ENCODE peak calls at places on chromosome 12, in eight cellular contexts. One of them, this sample, is unnamed.

GRCh38 chr12:16844875-16845274 is 238.9 kb upstream of the LMO3 start:
- DNase-seq in MM.1S: no peak
- DNase-seq in AG04450: no peak
- DNase-seq in neural crest cell: no peak
- DNase-seq in A549: peak
- DNase-seq in kidney: no peak
- DNase-seq in endothelial cell of umbilical vein: no peak
- DNase-seq in left ventricle myocardium inferior: no peak
- DNase-seq in this sample: no peak

GRCh38 chr12:25263594-25263993 is 12.9 kb upstream of the KRAS start:
- DNase-seq in neural crest cell: no peak
- DNase-seq in MM.1S: no peak
- DNase-seq in A549: no peak
- DNase-seq in AG04450: no peak
- DNase-seq in endothelial cell of umbilical vein: no peak
- DNase-seq in kidney: no peak
- DNase-seq in left ventricle myocardium inferior: no peak
- DNase-seq in this sample: no peak

GRCh38 chr12:2294651-2295475 is 242.1 kb downstream of the CACNA1C start:
- DNase-seq in neural crest cell: no peak
- DNase-seq in endothelial cell of umbilical vein: no peak
- DNase-seq in left ventricle myocardium inferior: no peak
- DNase-seq in MM.1S: no peak
- DNase-seq in A549: no peak
- DNase-seq in kidney: no peak
- DNase-seq in AG04450: no peak
- DNase-seq in this sample: no peak

GRCh38 chr12:130633771-130634170 is 82.3 kb downstream of the RIMBP2 start:
- DNase-seq in neural crest cell: peak
- DNase-seq in AG04450: no peak
- DNase-seq in left ventricle myocardium inferior: no peak
- DNase-seq in endothelial cell of umbilical vein: no peak
- DNase-seq in MM.1S: no peak
- DNase-seq in kidney: peak
- DNase-seq in A549: no peak
- DNase-seq in this sample: no peak

GRCh38 chr12:20403230-20403629 is 34.9 kb downstream of the PDE3A start:
- DNase-seq in endothelial cell of umbilical vein: no peak
- DNase-seq in MM.1S: no peak
- DNase-seq in kidney: no peak
- DNase-seq in left ventricle myocardium inferior: no peak
- DNase-seq in AG04450: no peak
- DNase-seq in neural crest cell: no peak
- DNase-seq in A549: no peak
- DNase-seq in this sample: no peak

GRCh38 chr12:121175383-121176119 is 34.4 kb upstream of the P2RX4 start:
- DNase-seq in kidney: no peak
- DNase-seq in AG04450: no peak
- DNase-seq in MM.1S: no peak
- DNase-seq in left ventricle myocardium inferior: no peak
- DNase-seq in A549: no peak
- DNase-seq in neural crest cell: no peak
- DNase-seq in endothelial cell of umbilical vein: no peak
- DNase-seq in this sample: peak

GRCh38 chr12:108803428-108804105 is 53.8 kb downstream of the SSH1 start:
- DNase-seq in neural crest cell: peak
- DNase-seq in kidney: no peak
- DNase-seq in MM.1S: peak
- DNase-seq in endothelial cell of umbilical vein: peak
- DNase-seq in left ventricle myocardium inferior: peak
- DNase-seq in A549: peak
- DNase-seq in AG04450: peak
- DNase-seq in this sample: peak

GRCh38 chr12:98373019-98373554 is 142.3 kb upstream of the TMPO start:
- DNase-seq in MM.1S: peak
- DNase-seq in A549: peak
- DNase-seq in AG04450: no peak
- DNase-seq in left ventricle myocardium inferior: no peak
- DNase-seq in neural crest cell: peak
- DNase-seq in endothelial cell of umbilical vein: peak
- DNase-seq in kidney: no peak
- DNase-seq in this sample: peak

GRCh38 chr12:122064780-122065588 is 13.6 kb upstream of the MLXIP start:
- DNase-seq in A549: peak
- DNase-seq in left ventricle myocardium inferior: peak
- DNase-seq in MM.1S: no peak
- DNase-seq in endothelial cell of umbilical vein: peak
- DNase-seq in AG04450: no peak
- DNase-seq in neural crest cell: peak
- DNase-seq in kidney: peak
- DNase-seq in this sample: no peak

GRCh38 chr12:58491296-58491695 is 429.0 kb downstream of the LRIG3 start:
- DNase-seq in kidney: no peak
- DNase-seq in A549: no peak
- DNase-seq in left ventricle myocardium inferior: no peak
- DNase-seq in AG04450: peak
- DNase-seq in MM.1S: no peak
- DNase-seq in endothelial cell of umbilical vein: no peak
- DNase-seq in neural crest cell: no peak
- DNase-seq in this sample: no peak

GRCh38 chr12:13152281-13152680 is 44.2 kb upstream of the EMP1 start:
- DNase-seq in neural crest cell: no peak
- DNase-seq in left ventricle myocardium inferior: peak
- DNase-seq in kidney: no peak
- DNase-seq in A549: no peak
- DNase-seq in MM.1S: no peak
- DNase-seq in AG04450: no peak
- DNase-seq in endothelial cell of umbilical vein: no peak
- DNase-seq in this sample: no peak

GRCh38 chr12:105882404-105882803 is 256.4 kb downstream of the NUAK1 start:
- DNase-seq in MM.1S: no peak
- DNase-seq in kidney: no peak
- DNase-seq in neural crest cell: no peak
- DNase-seq in A549: no peak
- DNase-seq in endothelial cell of umbilical vein: no peak
- DNase-seq in left ventricle myocardium inferior: peak
- DNase-seq in AG04450: no peak
- DNase-seq in this sample: no peak

GRCh38 chr12:1429980-1430379 is 164.4 kb downstream of the FBXL14 start:
- DNase-seq in AG04450: peak
- DNase-seq in endothelial cell of umbilical vein: no peak
- DNase-seq in left ventricle myocardium inferior: no peak
- DNase-seq in kidney: no peak
- DNase-seq in A549: no peak
- DNase-seq in MM.1S: no peak
- DNase-seq in neural crest cell: no peak
- DNase-seq in this sample: no peak

GRCh38 chr12:42109031-42109430 is 35.6 kb downstream of the GXYLT1 start:
- DNase-seq in endothelial cell of umbilical vein: no peak
- DNase-seq in left ventricle myocardium inferior: no peak
- DNase-seq in AG04450: no peak
- DNase-seq in MM.1S: no peak
- DNase-seq in neural crest cell: no peak
- DNase-seq in kidney: no peak
- DNase-seq in A549: no peak
- DNase-seq in this sample: no peak

GRCh38 chr12:75724913-75725312 is 213.5 kb upstream of the KRR1 start:
- DNase-seq in A549: peak
- DNase-seq in left ventricle myocardium inferior: no peak
- DNase-seq in endothelial cell of umbilical vein: peak
- DNase-seq in MM.1S: no peak
- DNase-seq in AG04450: peak
- DNase-seq in neural crest cell: no peak
- DNase-seq in kidney: no peak
- DNase-seq in this sample: no peak
- TF ChIP-seq CTCF in A549: no peak
- TF ChIP-seq CTCF in left ventricle myocardium inferior: no peak
- TF ChIP-seq CTCF in endothelial cell of umbilical vein: no peak
- TF ChIP-seq CTCF in MM.1S: no peak
- TF ChIP-seq CTCF in AG04450: no peak
- TF ChIP-seq CTCF in neural crest cell: no peak
- TF ChIP-seq CTCF in kidney: no peak
- TF ChIP-seq CTCF in this sample: no peak

GRCh38 chr12:52590021-52590420 is 11.2 kb downstream of the KRT72 start:
- DNase-seq in AG04450: no peak
- DNase-seq in kidney: no peak
- DNase-seq in endothelial cell of umbilical vein: no peak
- DNase-seq in MM.1S: no peak
- DNase-seq in A549: no peak
- DNase-seq in neural crest cell: no peak
- DNase-seq in left ventricle myocardium inferior: no peak
- DNase-seq in this sample: no peak
- TF ChIP-seq CTCF in AG04450: no peak
- TF ChIP-seq CTCF in kidney: no peak
- TF ChIP-seq CTCF in endothelial cell of umbilical vein: no peak
- TF ChIP-seq CTCF in MM.1S: no peak
- TF ChIP-seq CTCF in A549: no peak
- TF ChIP-seq CTCF in neural crest cell: no peak
- TF ChIP-seq CTCF in left ventricle myocardium inferior: no peak
- TF ChIP-seq CTCF in this sample: no peak

DNA sequence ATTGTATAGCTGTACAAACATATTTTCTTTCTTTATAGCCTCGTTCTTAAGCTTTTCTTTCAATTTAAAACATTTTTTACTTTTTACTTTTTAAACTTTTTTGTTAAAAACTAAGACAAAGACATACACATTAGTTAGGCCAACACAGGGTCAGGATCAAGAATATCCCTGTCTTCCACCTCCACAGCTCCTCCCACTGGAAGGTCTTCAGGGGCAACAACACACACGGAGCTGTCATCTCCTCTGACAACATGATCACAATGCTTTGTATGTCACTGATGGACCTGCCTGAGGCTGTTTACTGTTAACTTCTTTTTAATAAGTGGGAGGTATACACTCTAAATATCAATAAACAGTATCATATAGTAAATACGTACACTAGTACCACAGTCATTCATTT is 191.3 kb downstream of the SYT10 start:
- DNase-seq in A549: no peak
- DNase-seq in MM.1S: no peak
- DNase-seq in left ventricle myocardium inferior: no peak
- DNase-seq in neural crest cell: no peak
- DNase-seq in kidney: no peak
- DNase-seq in endothelial cell of umbilical vein: peak
- DNase-seq in AG04450: no peak
- DNase-seq in this sample: no peak
- TF ChIP-seq CTCF in A549: no peak
- TF ChIP-seq CTCF in MM.1S: no peak
- TF ChIP-seq CTCF in left ventricle myocardium inferior: no peak
- TF ChIP-seq CTCF in neural crest cell: no peak
- TF ChIP-seq CTCF in kidney: no peak
- TF ChIP-seq CTCF in endothelial cell of umbilical vein: no peak
- TF ChIP-seq CTCF in AG04450: no peak
- TF ChIP-seq CTCF in this sample: no peak

GRCh38 chr12:61367281-61367785 is 892.9 kb upstream of the USP15 start:
- DNase-seq in AG04450: no peak
- DNase-seq in A549: no peak
- DNase-seq in MM.1S: no peak
- DNase-seq in neural crest cell: no peak
- DNase-seq in endothelial cell of umbilical vein: no peak
- DNase-seq in left ventricle myocardium inferior: no peak
- DNase-seq in kidney: no peak
- DNase-seq in this sample: no peak
- TF ChIP-seq CTCF in AG04450: no peak
- TF ChIP-seq CTCF in A549: no peak
- TF ChIP-seq CTCF in MM.1S: no peak
- TF ChIP-seq CTCF in neural crest cell: no peak
- TF ChIP-seq CTCF in endothelial cell of umbilical vein: no peak
- TF ChIP-seq CTCF in left ventricle myocardium inferior: no peak
- TF ChIP-seq CTCF in kidney: no peak
- TF ChIP-seq CTCF in this sample: no peak

GRCh38 chr12:126704609-126705008 is 1562.4 kb upstream of the TMEM132C start:
- DNase-seq in kidney: no peak
- DNase-seq in neural crest cell: no peak
- DNase-seq in left ventricle myocardium inferior: no peak
- DNase-seq in A549: no peak
- DNase-seq in endothelial cell of umbilical vein: no peak
- DNase-seq in AG04450: no peak
- DNase-seq in MM.1S: no peak
- DNase-seq in this sample: no peak
- TF ChIP-seq CTCF in kidney: no peak
- TF ChIP-seq CTCF in neural crest cell: peak
- TF ChIP-seq CTCF in left ventricle myocardium inferior: no peak
- TF ChIP-seq CTCF in A549: no peak
- TF ChIP-seq CTCF in endothelial cell of umbilical vein: no peak
- TF ChIP-seq CTCF in AG04450: no peak
- TF ChIP-seq CTCF in MM.1S: peak
- TF ChIP-seq CTCF in this sample: no peak

DNA sequence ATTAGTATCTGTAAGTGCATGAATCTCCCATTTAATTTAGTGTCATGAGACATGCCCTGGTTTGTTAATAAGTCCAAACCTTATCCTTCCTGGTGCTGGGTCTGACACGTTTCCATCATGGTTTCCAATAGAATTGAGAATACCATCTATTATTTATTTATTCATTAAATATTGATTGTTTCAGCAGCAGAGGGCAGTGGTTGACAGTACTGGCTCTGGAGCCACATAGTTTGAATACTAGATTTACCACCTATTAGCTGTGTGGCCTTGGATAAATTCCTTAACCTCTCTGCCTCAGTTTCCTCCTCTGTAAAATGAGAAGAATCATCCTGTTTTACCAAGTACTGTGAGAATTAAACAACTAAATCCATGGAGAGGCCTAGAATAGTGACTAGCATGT is 941 bp upstream of the STAB2 start:
- DNase-seq in AG04450: no peak
- DNase-seq in left ventricle myocardium inferior: no peak
- DNase-seq in neural crest cell: no peak
- DNase-seq in MM.1S: no peak
- DNase-seq in kidney: no peak
- DNase-seq in A549: no peak
- DNase-seq in endothelial cell of umbilical vein: no peak
- DNase-seq in this sample: no peak
- TF ChIP-seq CTCF in AG04450: no peak
- TF ChIP-seq CTCF in left ventricle myocardium inferior: peak
- TF ChIP-seq CTCF in neural crest cell: no peak
- TF ChIP-seq CTCF in MM.1S: peak
- TF ChIP-seq CTCF in kidney: no peak
- TF ChIP-seq CTCF in A549: peak
- TF ChIP-seq CTCF in endothelial cell of umbilical vein: no peak
- TF ChIP-seq CTCF in this sample: no peak

GRCh38 chr12:115398311-115398781 is 714.4 kb upstream of the TBX3 start:
- DNase-seq in kidney: no peak
- DNase-seq in endothelial cell of umbilical vein: no peak
- DNase-seq in MM.1S: no peak
- DNase-seq in A549: peak
- DNase-seq in left ventricle myocardium inferior: no peak
- DNase-seq in neural crest cell: no peak
- DNase-seq in AG04450: no peak
- DNase-seq in this sample: no peak
- TF ChIP-seq CTCF in kidney: no peak
- TF ChIP-seq CTCF in endothelial cell of umbilical vein: no peak
- TF ChIP-seq CTCF in MM.1S: no peak
- TF ChIP-seq CTCF in A549: peak
- TF ChIP-seq CTCF in left ventricle myocardium inferior: peak
- TF ChIP-seq CTCF in neural crest cell: no peak
- TF ChIP-seq CTCF in AG04450: no peak
- TF ChIP-seq CTCF in this sample: no peak